ENCODE peak calls at places on chromosomes 6 and 20, in four cellular contexts. M, L, Q and O are unnamed samples.

GRCh38 chr6:62150048-62150663 is 135.9 kb downstream of the KHDRBS2 start:
- DNase-seq in L (peak; percentile 0), Q (peak; percentile 6), M (peak; percentile 55), O (peak; percentile 45)

GRCh38 chr6:111837641-111838500 is 35.4 kb downstream of the FYN start:
- DNase-seq in L (no peak), M (no peak), Q (no peak), O (peak; percentile 29)

GRCh38 chr6:166511316-166511715 is 75.2 kb downstream of the RAMACL start:
- DNase-seq in M (no peak), L (no peak), Q (no peak), O (no peak)

GRCh38 chr6:111210074-111210729 is 122.9 kb downstream of the SLC16A10 start:
- DNase-seq in M (no peak), Q (peak; percentile 45), L (peak; percentile 57), O (peak; percentile 77)

GRCh38 chr20:32966881-32967781 is 37.1 kb downstream of the SUN5 start:
- DNase-seq in L (no peak), Q (no peak), M (no peak), O (no peak)

GRCh38 chr6:1749041-1749440 is 139.3 kb downstream of the FOXC1 start:
- DNase-seq in Q (no peak), M (no peak), L (no peak), O (no peak)

GRCh38 chr20:25280051-25280573 is 32.2 kb downstream of the PYGB start:
- DNase-seq in M (peak; percentile 11), L (no peak), Q (no peak), O (no peak)

GRCh38 chr6:109595998-109596397 is 95.0 kb downstream of the AK9 start:
- DNase-seq in M (no peak), Q (peak; percentile 18), L (peak; percentile 57), O (peak; percentile 15)

GRCh38 chr20:6134592-6134991 is 11.8 kb upstream of the FERMT1 start:
- DNase-seq in L (no peak), Q (no peak), M (peak; percentile 64), O (no peak)

GRCh38 chr6:85344996-85345395 is 104.9 kb upstream of the NT5E start:
- DNase-seq in M (no peak), L (peak; percentile 30), Q (no peak), O (no peak)

GRCh38 chr20:38094373-38094775 is 60.8 kb downstream of the RPRD1B start:
- DNase-seq in Q (no peak), M (peak; percentile 87), L (peak; percentile 85), O (peak; percentile 66)

GRCh38 chr6:142408409-142408808 is 106.6 kb downstream of the ADGRG6 start:
- DNase-seq in Q (no peak), L (no peak), M (no peak), O (no peak)

GRCh38 chr20:59804347-59804746 is 129.1 kb downstream of the SYCP2 start:
- DNase-seq in M (no peak), Q (no peak), L (no peak), O (no peak)

GRCh38 chr20:56361888-56362287 is 3.1 kb downstream of the FAM210B start:
- DNase-seq in L (no peak), M (no peak), Q (no peak), O (peak; percentile 59)

GRCh38 chr20:32456869-32457421 is 98.8 kb downstream of the ASXL1 start:
- DNase-seq in L (peak; percentile 17), Q (no peak), M (no peak), O (peak; percentile 57)

GRCh38 chr6:75210885-75211739 is 5.3 kb upstream of the COL12A1 start:
- DNase-seq in M (no peak), Q (no peak), L (peak; percentile 79), O (peak; percentile 68)

GRCh38 chr20:24701668-24702067 is 232.2 kb downstream of the SYNDIG1 start:
- DNase-seq in M (no peak), Q (no peak), L (no peak), O (no peak)

GRCh38 chr6:13372688-13373487 is 44.6 kb upstream of the TBC1D7 start:
- DNase-seq in Q (no peak), M (no peak), L (no peak), O (no peak)

GRCh38 chr6:149855741-149856140 is 8.4 kb downstream of the LRP11 start:
- DNase-seq in L (no peak), Q (no peak), M (no peak), O (no peak)

GRCh38 chr6:3001773-3002293 is 2.1 kb downstream of the NQO2 start:
- DNase-seq in M (peak; percentile 64), L (peak; percentile 77), Q (peak; percentile 71), O (peak; percentile 93)

GRCh38 chr6:3001146-3001772 is 1.6 kb downstream of the NQO2 start:
- DNase-seq in Q (no peak), M (peak; percentile 9), L (no peak), O (no peak)

GRCh38 chr6:2999621-3000455 is at the start of gene NQO2:
- DNase-seq in L (peak; percentile 73), M (peak; percentile 90), Q (peak; percentile 71), O (peak; percentile 95)

GRCh38 chr6:2993755-2994317 is 5.9 kb upstream of the NQO2 start:
- DNase-seq in Q (no peak), L (no peak), M (peak; percentile 73), O (peak; percentile 31)

DNA sequence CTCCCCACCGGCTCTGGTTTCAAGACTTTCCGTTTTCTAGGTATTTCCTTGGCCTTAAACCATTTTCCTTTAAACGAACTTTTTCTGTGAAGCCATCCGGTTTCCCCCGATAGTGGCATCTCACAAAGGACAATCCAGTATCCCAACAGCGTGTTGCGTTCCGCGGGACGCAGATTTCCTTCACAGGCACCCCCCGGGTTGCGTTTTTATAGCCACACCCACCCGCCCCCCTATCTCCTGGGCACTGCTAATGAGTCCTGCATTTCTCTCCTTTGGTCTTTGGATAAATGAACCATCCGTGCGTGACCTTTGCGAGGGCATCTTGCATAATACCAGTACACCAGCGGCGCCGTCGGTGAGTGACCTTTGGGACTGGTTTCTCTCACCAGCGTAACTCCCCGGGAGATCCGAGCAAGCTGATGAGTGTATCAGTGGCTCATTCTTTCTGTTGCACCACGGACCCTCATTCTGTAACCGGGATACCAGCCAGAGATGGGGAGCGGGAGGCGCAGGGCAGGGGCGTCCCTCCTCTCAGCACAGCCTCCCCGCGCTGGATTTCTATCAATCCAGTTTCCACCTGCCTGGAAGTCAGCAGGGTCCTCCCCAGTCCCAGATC is 581 bp upstream of the NQO2 start:
- DNase-seq in L (peak; percentile 78), M (peak; percentile 94), Q (no peak), O (peak; percentile 94)
- TF ChIP-seq POLR2A in L (no peak), M (no peak), Q (no peak), O (no peak)

DNA sequence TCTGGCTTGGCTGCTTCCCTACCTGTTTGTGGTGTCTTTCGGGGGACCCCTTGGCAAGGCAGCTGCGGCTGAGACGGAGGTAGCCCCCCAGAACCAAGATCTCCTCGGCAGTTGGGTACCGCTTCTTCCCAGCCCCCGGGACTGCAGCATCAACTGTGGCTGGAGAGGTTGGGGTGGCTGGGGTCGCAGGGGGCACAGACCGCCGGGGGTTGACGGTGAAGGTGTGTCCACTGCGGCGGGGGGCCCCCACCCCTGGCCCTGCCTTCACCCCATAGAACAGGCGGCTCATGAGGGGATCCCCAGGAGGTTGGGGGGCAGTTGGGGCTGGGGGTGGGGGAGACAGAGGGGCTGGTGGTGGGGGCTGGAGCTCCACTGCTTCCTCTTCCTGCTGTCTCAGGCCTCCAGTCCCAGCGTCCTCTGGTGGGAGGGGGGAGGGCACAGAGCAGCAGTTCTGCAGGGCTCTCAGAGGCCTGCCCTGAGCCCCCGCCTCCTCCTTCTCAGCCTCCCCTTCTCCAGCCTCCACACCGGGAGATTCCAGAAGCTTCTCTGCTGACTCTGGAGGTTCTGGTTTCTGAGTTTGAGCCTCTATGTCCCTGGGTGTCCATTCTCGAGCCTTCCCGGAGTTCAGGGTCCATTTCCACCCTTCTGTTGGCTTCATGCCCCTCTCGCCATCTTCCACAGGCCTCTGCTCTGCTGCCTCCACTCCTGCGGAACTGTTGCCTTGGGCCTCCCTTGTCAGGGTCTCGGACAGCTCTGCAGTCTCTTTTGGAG is 1.9 kb downstream of the PPP1R18 start:
- DNase-seq in Q (no peak), M (peak; percentile 41), L (peak; percentile 44), O (no peak)
- TF ChIP-seq POLR2A in Q (no peak), M (no peak), L (no peak), O (no peak)

DNA sequence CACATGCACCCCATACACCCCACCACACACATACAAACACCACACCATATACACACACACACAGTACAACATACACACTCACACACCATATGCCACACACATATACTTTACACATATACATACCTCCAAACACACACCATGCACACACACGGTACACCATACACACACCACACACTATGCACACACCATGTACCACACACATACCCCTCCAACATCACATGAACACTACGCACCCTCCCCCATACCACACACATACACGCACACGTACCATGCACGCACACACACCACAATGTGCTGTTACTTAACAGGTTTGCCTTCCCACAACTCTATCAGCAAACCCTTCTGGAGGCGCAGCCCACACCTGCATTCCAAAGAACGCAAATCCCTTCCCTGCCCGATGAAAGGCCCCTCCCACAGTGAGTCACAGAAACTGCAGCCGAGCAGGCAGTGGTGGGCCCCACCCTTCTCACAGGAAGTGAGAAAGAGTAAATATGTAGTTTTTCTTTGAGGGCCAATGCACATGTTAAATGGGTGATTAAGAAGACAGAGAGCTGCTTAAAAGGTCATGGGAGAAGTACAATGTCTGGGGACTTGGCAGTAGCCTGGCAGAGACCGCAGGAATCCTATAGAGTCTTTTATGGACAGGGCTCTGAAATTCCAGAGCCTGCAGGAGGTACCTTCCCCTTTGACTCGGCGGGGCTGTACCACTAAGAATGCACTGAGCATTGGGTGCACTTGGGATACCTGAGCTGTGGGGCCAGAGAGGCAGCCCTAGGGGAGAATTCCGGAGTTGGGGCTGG is 34.1 kb upstream of the EZR start:
- DNase-seq in L (peak; percentile 79), Q (peak; percentile 97), M (peak; percentile 74), O (peak; percentile 93)
- TF ChIP-seq POLR2A in L (no peak), Q (no peak), M (no peak), O (peak; percentile 60)

GRCh38 chr20:57698867-57699275 is 10.9 kb downstream of the PMEPA1 start:
- DNase-seq in Q (no peak), M (no peak), L (no peak), O (no peak)
- TF ChIP-seq POLR2A in Q (no peak), M (no peak), L (no peak), O (no peak)

DNA sequence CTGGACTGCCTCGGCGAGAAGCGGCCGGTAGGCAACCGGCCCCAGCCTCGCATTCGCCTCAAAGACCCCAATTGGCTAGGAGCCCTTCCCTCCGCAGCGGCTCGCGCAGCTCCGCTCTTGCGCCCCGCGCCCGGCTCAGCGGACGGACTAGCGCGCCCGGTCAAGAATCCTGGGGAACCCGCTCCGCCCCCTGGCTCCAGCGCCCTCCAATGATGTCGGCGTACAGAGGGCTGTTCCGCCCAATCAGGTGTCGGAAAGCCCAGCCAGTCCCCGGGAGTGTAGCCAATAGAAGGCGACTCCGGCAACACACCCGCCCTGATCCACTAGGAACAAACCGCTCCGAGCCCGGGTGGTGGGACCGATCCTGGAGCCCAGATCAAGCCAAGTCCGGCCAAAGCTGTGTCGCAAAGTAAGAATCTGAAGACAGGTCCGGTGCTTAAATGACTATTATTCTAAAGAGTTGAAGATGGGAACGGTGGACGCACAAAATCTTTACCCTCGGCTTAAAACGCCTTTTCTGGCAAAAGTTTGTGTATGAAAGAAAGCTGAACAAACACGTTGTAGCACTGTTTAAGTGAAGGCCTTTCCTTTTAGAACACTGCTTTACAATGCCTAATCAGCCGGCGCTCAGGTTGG is 132.2 kb downstream of the OGFRL1 start:
- DNase-seq in Q (no peak), L (peak; percentile 94), M (peak; percentile 96), O (peak; percentile 53)
- TF ChIP-seq POLR2A in Q (no peak), L (peak; percentile 54), M (peak; percentile 84), O (no peak)

GRCh38 chr6:138541793-138542481 is 42.6 kb upstream of the NHSL1 start:
- DNase-seq in L (no peak), Q (no peak), M (no peak), O (no peak)

GRCh38 chr6:138545621-138545980 is 46.3 kb upstream of the NHSL1 start:
- DNase-seq in Q (no peak), M (no peak), L (peak; percentile 31), O (no peak)

GRCh38 chr6:138543648-138544047 is 44.4 kb upstream of the NHSL1 start:
- DNase-seq in M (no peak), L (no peak), Q (no peak), O (no peak)

GRCh38 chr6:138546733-138547185 is 47.5 kb upstream of the NHSL1 start:
- DNase-seq in M (no peak), L (peak; percentile 67), Q (no peak), O (no peak)

GRCh38 chr6:138544521-138544920 is 45.2 kb upstream of the NHSL1 start:
- DNase-seq in Q (no peak), L (peak; percentile 24), M (no peak), O (no peak)
- TF ChIP-seq POLR2A in Q (no peak), L (no peak), M (no peak), O (no peak)